ENCODE peak calls at places on chromosomes 4 and X, in nine cellular contexts. Z is hepatocyte, M is GM23248, L is PC-3, K is H1, Q is K562, W is PC-9, E is neural progenitor cell, V is astrocyte. A is an unnamed sample. For H3K36me3, the result is how much of the 10 kb centered on the place peaks cover.

GRCh38 chr4:57131849-57132745 is 21.9 kb upstream of the IGFBP7 start:
- DNase-seq in Q (no peak), Z (peak), M (no peak), L (peak), V (peak), K (no peak), W (peak), E (peak), A (peak)

GRCh38 chr4:959338-960139 is 13.8 kb downstream of the DGKQ start:
- DNase-seq in L (no peak), Z (no peak), E (no peak), V (no peak), Q (no peak), K (no peak), M (no peak), W (no peak), A (no peak)

GRCh38 chrX:19372170-19373033 is 28.7 kb downstream of the PDHA1 start:
- DNase-seq in K (no peak), L (peak), W (peak), E (peak), Q (peak), V (peak), Z (peak), M (peak), A (peak)

GRCh38 chrX:37685452-37686347 is at the start of gene XK:
- DNase-seq in E (peak), K (peak), Q (peak), W (peak), V (peak), Z (peak), M (peak), L (peak), A (peak)

GRCh38 chr4:87427518-87427868 is 5.1 kb downstream of the NUDT9 start:
- DNase-seq in L (no peak), M (no peak), W (no peak), V (no peak), Q (no peak), E (no peak), Z (no peak), K (no peak), A (no peak)

GRCh38 chrX:9461087-9461486 is 3.8 kb upstream of the TBL1X start:
- DNase-seq in M (no peak), K (no peak), V (no peak), E (no peak), Z (no peak), L (peak), Q (no peak), W (no peak), A (no peak)

GRCh38 chr4:163448541-163449203 is 24.9 kb downstream of the TKTL2 start:
- DNase-seq in W (peak), Z (no peak), M (peak), K (no peak), V (peak), E (no peak), L (peak), Q (no peak), A (peak)

GRCh38 chrX:139647597-139647996 is 60.4 kb downstream of the MCF2 start:
- DNase-seq in Z (no peak), E (no peak), L (no peak), Q (no peak), M (no peak), V (no peak), K (no peak), W (no peak), A (no peak)

GRCh38 chrX:43655151-43655676 is 885 bp upstream of the MAOA start:
- DNase-seq in M (peak), V (peak), Q (no peak), Z (peak), E (peak), W (no peak), K (no peak), L (peak), A (peak)

GRCh38 chr4:183430317-183430986 is 14.0 kb upstream of the CDKN2AIP start:
- DNase-seq in W (no peak), Z (no peak), L (no peak), E (peak), Q (no peak), M (no peak), V (no peak), K (no peak), A (no peak)

GRCh38 chr4:80438016-80438415 is 102.5 kb downstream of the CFAP299 start:
- DNase-seq in E (no peak), L (no peak), W (no peak), Q (no peak), M (no peak), K (no peak), Z (no peak), V (no peak), A (no peak)

GRCh38 chrX:49041683-49042529 is 1.3 kb downstream of the TFE3 start:
- DNase-seq in K (no peak), V (peak), Q (no peak), L (peak), M (peak), E (no peak), Z (peak), W (no peak), A (peak)

GRCh38 chr4:13543091-13543581 is 1.2 kb downstream of the NKX3-2 start:
- DNase-seq in Q (no peak), L (no peak), W (no peak), K (no peak), V (no peak), M (no peak), Z (no peak), E (no peak), A (no peak)

GRCh38 chr4:174669278-174669677 is 147.0 kb upstream of the HPGD start:
- DNase-seq in Q (no peak), L (peak), K (no peak), V (peak), Z (peak), M (peak), W (no peak), E (no peak), A (peak)

GRCh38 chr4:77800483-77801259 is 18.5 kb downstream of the CNOT6L start:
- DNase-seq in L (no peak), Q (no peak), V (peak), W (no peak), K (no peak), E (no peak), Z (no peak), M (peak), A (peak)

GRCh38 chrX:97639526-97639925 is 755.8 kb downstream of the RPA4 start:
- DNase-seq in M (no peak), Z (no peak), E (peak), V (no peak), K (peak), W (no peak), Q (no peak), L (no peak), A (no peak)

GRCh38 chr4:140151700-140152014 is 2.3 kb downstream of the MAML3 start:
- DNase-seq in E (peak), Z (peak), L (peak), M (peak), W (peak), V (peak), Q (peak), K (peak), A (peak)

GRCh38 chr4:5470318-5470889 is 238.0 kb downstream of the EVC2 start:
- DNase-seq in W (no peak), K (no peak), Z (no peak), E (no peak), M (peak), Q (no peak), L (no peak), V (peak), A (no peak)

GRCh38 chr4:186820371-186820990 is 96.8 kb upstream of the FAT1 start:
- DNase-seq in W (no peak), K (no peak), Q (no peak), E (peak), L (no peak), V (peak), M (peak), Z (peak), A (peak)

GRCh38 chrX:129706395-129707072 is 32.2 kb upstream of the XPNPEP2 start:
- DNase-seq in K (no peak), E (no peak), L (peak), Q (no peak), M (no peak), V (no peak), W (peak), Z (no peak), A (no peak)

GRCh38 chr4:118829107-118829506 is 6.8 kb downstream of the SEC24D start:
- DNase-seq in E (no peak), W (no peak), K (no peak), Q (no peak), M (no peak), Z (no peak), L (no peak), V (no peak), A (no peak)

GRCh38 chr4:118824141-118824540 is 11.8 kb downstream of the SEC24D start:
- DNase-seq in K (no peak), E (no peak), V (no peak), Q (no peak), L (no peak), M (no peak), Z (no peak), W (no peak), A (no peak)

GRCh38 chr4:118825799-118826198 is 10.1 kb downstream of the SEC24D start:
- DNase-seq in M (no peak), W (no peak), L (no peak), K (no peak), Q (no peak), V (no peak), E (no peak), Z (no peak), A (no peak)

GRCh38 chr4:118823471-118823870 is 12.5 kb downstream of the SEC24D start:
- DNase-seq in K (no peak), V (no peak), M (no peak), E (no peak), L (peak), Z (no peak), Q (no peak), W (peak), A (no peak)

DNA sequence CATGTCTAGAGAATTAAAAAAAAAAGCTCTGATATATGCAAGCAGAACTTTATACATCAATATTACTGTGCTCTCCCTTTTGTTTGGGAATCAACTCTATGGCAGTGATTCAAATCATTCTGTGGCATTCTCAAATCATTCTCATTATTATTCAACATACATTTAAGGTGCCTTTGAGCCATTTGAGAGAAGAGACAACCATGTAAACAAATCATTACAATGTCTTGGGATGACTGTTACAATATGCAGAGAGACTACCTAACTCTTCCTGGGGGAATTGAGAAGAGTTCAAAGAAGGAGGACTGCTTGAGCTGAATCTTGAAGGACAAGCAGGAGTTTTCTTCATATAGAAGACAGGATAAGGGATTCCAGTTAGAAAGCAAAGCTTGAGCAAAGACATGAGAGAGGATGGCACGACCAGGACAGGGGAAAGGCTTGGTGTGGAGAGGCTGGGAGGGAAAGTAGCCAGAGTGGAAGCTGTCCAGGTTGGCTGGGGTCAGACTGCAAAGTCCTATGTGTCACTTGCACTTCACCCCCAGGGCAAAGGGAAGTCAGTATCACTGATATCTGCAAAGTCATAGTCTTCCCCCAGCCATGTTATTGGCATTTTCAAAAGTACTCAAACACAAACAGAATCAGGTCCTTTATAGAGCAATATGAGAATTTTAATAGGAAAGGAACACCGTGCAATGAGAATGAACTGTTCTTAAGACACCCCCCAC is 9.0 kb downstream of the SEC24D start:
- DNase-seq in K (no peak), Q (no peak), M (no peak), E (no peak), W (no peak), V (no peak), Z (no peak), L (no peak), A (no peak)
- H3K36me3 ChIP-seq in K (under half), Q (under half), M (half or more), E (under half), W (under half), V (half or more), Z (under half), L (under half), A (under half)

GRCh38 chr4:122827258-122827887 is 742 bp downstream of the FGF2 start:
- DNase-seq in E (peak), M (peak), Q (peak), L (peak), K (no peak), Z (peak), W (peak), V (no peak), A (peak)

GRCh38 chr4:122830392-122831095 is 3.9 kb downstream of the FGF2 start:
- DNase-seq in K (no peak), M (peak), W (no peak), Z (peak), Q (no peak), E (no peak), L (no peak), V (peak), A (peak)

GRCh38 chr4:122826596-122827257 is at the start of gene FGF2:
- DNase-seq in E (peak), W (peak), M (peak), Z (peak), K (peak), V (peak), L (peak), Q (peak), A (peak)

GRCh38 chr4:122826000-122826595 is 533 bp upstream of the FGF2 start:
- DNase-seq in M (peak), Q (no peak), Z (no peak), V (peak), K (no peak), L (no peak), W (no peak), E (peak), A (peak)

DNA sequence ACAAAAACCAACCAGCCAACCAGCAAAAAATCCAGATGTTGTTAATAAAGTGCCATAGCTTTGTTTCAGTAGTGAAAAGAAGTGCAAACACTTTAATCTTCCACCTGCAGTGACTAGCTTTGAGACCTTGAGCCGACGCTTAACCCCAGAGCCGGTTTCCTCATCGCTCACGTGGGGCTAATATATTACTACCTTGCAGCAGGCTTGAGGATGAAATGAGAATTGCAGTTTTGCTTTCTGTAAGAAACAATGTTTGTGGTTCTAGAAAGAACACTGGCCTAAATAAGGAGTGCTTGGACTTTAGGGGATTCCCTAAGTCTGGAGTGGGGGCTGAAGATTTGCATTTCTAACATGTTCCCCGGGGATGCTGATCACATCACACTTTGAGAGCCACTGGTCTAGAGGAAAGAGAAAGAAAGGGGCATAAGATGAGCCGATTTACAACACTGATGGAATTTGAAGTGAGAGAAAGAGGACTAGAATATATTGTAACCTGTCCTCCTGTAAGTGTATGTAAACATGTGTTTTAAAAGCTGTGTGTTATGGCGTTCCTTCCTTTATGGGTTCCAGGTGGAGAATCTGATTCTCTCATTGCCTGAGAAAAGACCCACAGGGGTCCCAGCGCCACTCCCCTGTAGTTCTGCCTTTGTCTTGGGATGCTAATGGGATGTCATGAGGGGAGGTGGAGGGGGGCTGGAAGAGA is 1.4 kb downstream of the FGF2 start:
- DNase-seq in E (peak), W (no peak), K (peak), V (peak), L (peak), Z (peak), Q (peak), M (peak), A (peak)
- TF ChIP-seq EZH2 in E (no peak), W (no peak), K (no peak), V (no peak), L (no peak), Z (peak), Q (no peak), M (no peak), A (no peak)

GRCh38 chr4:126191536-126191935 is 876.8 kb downstream of the FAT4 start:
- DNase-seq in W (no peak), M (no peak), V (no peak), E (no peak), Z (no peak), L (no peak), Q (no peak), K (no peak), A (no peak)

GRCh38 chr4:126192506-126192905 is 877.8 kb downstream of the FAT4 start:
- DNase-seq in V (no peak), Q (no peak), L (no peak), E (no peak), W (no peak), K (no peak), M (no peak), Z (no peak), A (no peak)
- H3K36me3 ChIP-seq in V (under half), Q (under half), L (under half), E (under half), W (under half), K (under half), M (under half), Z (under half), A (under half)

DNA sequence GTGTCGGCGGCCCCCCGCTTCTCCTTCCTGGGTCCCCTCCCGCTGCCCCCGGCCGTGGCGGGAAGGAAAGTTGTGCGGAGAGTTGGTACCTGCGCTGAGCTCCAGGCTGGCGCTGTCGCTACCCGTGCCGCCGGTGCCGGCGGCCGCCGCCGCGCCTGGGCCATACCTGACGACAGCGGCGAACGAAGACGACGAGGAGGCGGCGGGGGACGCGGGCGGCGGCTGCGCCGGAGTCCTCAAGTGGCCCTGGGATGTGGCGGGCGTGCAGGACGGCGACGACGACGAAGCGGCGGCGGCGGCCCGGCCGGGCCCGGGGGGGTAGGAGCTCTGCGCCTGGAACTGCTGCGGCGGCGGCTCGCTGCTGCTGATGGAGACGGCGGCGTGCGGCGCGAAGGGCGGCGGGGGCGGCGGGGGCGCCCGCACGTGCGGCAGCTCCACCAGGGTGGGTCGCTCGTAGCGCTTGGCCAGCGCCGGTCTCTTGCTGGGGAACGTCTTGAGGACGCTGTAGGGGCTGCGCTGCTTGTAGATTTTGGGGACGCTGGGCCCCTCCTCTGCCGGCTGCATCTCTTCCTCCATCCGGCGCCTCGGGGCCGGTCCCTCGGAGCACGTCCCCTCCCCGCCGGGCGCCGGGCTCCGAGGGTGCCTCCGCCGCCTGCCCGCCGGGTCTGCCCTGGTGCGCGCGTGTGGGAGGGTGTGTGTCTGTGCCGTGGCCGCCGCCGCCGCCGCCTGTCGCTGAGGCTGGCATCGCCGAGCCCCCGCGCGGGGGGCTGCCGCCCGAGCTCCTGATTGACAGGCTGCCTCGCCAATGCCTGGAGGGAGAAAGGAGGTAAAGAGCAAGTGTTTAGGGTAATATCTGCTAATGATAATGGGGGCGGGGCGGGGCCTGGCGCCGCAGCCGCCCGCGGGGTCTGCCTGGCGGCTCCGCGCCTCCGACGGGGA is 618 bp downstream of the BEND4 start:
- DNase-seq in E (peak), Q (no peak), W (no peak), V (no peak), M (peak), Z (peak), L (no peak), K (peak), A (no peak)
- TF ChIP-seq EZH2 in E (peak), Q (no peak), W (no peak), V (peak), M (no peak), Z (peak), L (peak), K (peak), A (peak)

GRCh38 chr4:170071196-170071595 is 18.6 kb downstream of the AADAT start:
- DNase-seq in E (no peak), W (no peak), Z (no peak), K (no peak), L (no peak), V (no peak), Q (no peak), M (no peak), A (no peak)
- H3K36me3 ChIP-seq in E (under half), W (under half), Z (under half), K (under half), L (under half), V (under half), Q (under half), M (under half), A (under half)

DNA sequence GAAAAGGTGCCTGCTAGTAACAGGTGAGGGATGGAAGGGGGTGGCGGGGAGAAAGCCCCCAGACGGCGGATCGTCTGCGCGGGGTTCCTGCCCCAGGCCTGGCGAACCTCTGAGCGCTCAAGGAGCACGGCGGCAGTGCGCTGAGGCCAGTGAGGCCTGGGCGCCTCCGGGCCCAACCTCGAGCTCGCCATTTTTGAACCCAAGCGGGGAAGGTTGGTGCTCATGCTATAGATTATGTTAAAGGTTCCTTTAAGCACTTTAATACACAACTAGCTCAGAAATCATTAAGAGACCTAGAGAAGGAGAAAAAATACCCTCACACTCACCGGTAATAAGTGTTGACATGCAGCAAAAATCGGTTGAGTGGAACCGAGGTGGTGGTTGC is 7.9 kb downstream of the PITX2 start:
- DNase-seq in L (no peak), E (peak), M (no peak), K (no peak), Q (no peak), W (no peak), Z (no peak), V (no peak), A (no peak)
- TF ChIP-seq EZH2 in L (no peak), E (no peak), M (no peak), K (peak), Q (no peak), W (no peak), Z (peak), V (peak), A (no peak)

DNA sequence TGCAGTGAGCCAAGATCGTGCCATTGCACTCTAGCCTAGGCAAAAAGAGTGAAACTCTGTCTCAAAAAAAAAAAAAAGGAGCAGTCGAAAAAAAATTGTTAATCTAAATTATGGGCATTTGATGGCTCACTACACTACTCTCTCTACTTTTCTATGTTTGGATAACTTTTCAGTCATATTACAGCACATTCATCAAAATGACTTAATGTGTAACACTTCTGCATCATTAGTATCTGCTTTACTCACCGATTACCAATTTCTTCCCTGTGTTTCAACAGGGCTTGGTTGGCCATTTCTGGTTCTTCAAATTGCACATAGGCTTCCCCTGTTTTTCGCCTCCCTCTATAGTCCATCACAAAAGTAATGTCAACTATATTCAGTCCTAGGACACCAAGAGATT is 8.4 kb downstream of the GRSF1 start:
- DNase-seq in W (no peak), K (no peak), Z (no peak), V (no peak), M (no peak), L (no peak), Q (no peak), E (no peak), A (no peak)
- H3K36me3 ChIP-seq in W (under half), K (under half), Z (under half), V (half or more), M (half or more), L (half or more), Q (half or more), E (under half), A (under half)

A was measured in fibroblast of lung.